ENCODE peak calls at places on chromosomes 4 and X, in seven cellular contexts. One of them, this sample, is unnamed.

GRCh38 chrX:32048285-32048684 is 976.4 kb upstream of the FTHL17 start:
- DNase-seq in activated CD8-positive, alpha-beta memory T cell treated with anti-CD3 and anti-CD28 coated beads for 1 hour: no peak
- DNase-seq in Ammon's horn: no peak
- DNase-seq in T-helper 2 cell: no peak
- DNase-seq in nephron progenitor cell: no peak
- DNase-seq in EH: no peak
- DNase-seq in SW480: no peak
- DNase-seq in this sample: no peak

GRCh38 chrX:12866451-12867377 is at the start of gene TLR7:
- DNase-seq in activated CD8-positive, alpha-beta memory T cell treated with anti-CD3 and anti-CD28 coated beads for 1 hour: no peak
- DNase-seq in Ammon's horn: no peak
- DNase-seq in T-helper 2 cell: no peak
- DNase-seq in nephron progenitor cell: no peak
- DNase-seq in EH: no peak
- DNase-seq in SW480: no peak
- DNase-seq in this sample: no peak

GRCh38 chr4:164856396-164856795 is 20.6 kb upstream of the APELA start:
- DNase-seq in activated CD8-positive, alpha-beta memory T cell treated with anti-CD3 and anti-CD28 coated beads for 1 hour: no peak
- DNase-seq in Ammon's horn: no peak
- DNase-seq in T-helper 2 cell: no peak
- DNase-seq in nephron progenitor cell: no peak
- DNase-seq in EH: no peak
- DNase-seq in SW480: no peak
- DNase-seq in this sample: no peak

GRCh38 chr4:98283219-98284199 is 22.3 kb downstream of the RAP1GDS1 start:
- DNase-seq in activated CD8-positive, alpha-beta memory T cell treated with anti-CD3 and anti-CD28 coated beads for 1 hour: no peak
- DNase-seq in Ammon's horn: no peak
- DNase-seq in T-helper 2 cell: no peak
- DNase-seq in nephron progenitor cell: no peak
- DNase-seq in EH: peak
- DNase-seq in SW480: no peak
- DNase-seq in this sample: no peak

GRCh38 chr4:184406915-184407314 is 67.4 kb downstream of the IRF2 start:
- DNase-seq in activated CD8-positive, alpha-beta memory T cell treated with anti-CD3 and anti-CD28 coated beads for 1 hour: no peak
- DNase-seq in Ammon's horn: no peak
- DNase-seq in T-helper 2 cell: no peak
- DNase-seq in nephron progenitor cell: no peak
- DNase-seq in EH: no peak
- DNase-seq in SW480: no peak
- DNase-seq in this sample: no peak

GRCh38 chr4:149932188-149932587 is 116.5 kb upstream of the IQCM start:
- DNase-seq in activated CD8-positive, alpha-beta memory T cell treated with anti-CD3 and anti-CD28 coated beads for 1 hour: no peak
- DNase-seq in Ammon's horn: no peak
- DNase-seq in T-helper 2 cell: no peak
- DNase-seq in nephron progenitor cell: no peak
- DNase-seq in EH: no peak
- DNase-seq in SW480: no peak
- DNase-seq in this sample: no peak

GRCh38 chr4:87975466-87975865 is at the start of gene SPP1:
- DNase-seq in activated CD8-positive, alpha-beta memory T cell treated with anti-CD3 and anti-CD28 coated beads for 1 hour: no peak
- DNase-seq in Ammon's horn: peak
- DNase-seq in T-helper 2 cell: no peak
- DNase-seq in nephron progenitor cell: peak
- DNase-seq in EH: peak
- DNase-seq in SW480: peak
- DNase-seq in this sample: peak

GRCh38 chr4:67744561-67745283 is 9.5 kb downstream of the GNRHR start:
- DNase-seq in activated CD8-positive, alpha-beta memory T cell treated with anti-CD3 and anti-CD28 coated beads for 1 hour: no peak
- DNase-seq in Ammon's horn: no peak
- DNase-seq in T-helper 2 cell: no peak
- DNase-seq in nephron progenitor cell: no peak
- DNase-seq in EH: peak
- DNase-seq in SW480: no peak
- DNase-seq in this sample: no peak

GRCh38 chr4:616911-617643 is 8.3 kb upstream of the PDE6B start:
- DNase-seq in activated CD8-positive, alpha-beta memory T cell treated with anti-CD3 and anti-CD28 coated beads for 1 hour: no peak
- DNase-seq in Ammon's horn: no peak
- DNase-seq in T-helper 2 cell: no peak
- DNase-seq in nephron progenitor cell: no peak
- DNase-seq in EH: no peak
- DNase-seq in SW480: no peak
- DNase-seq in this sample: no peak